ENCODE peak calls at places on chromosomes 2 and 18, in nine cellular contexts. One of them, this sample, is unnamed.

GRCh38 chr2:53633441-53633840 is 134.2 kb upstream of the CHAC2 start:
- DNase-seq in fibroblast of lung: no peak
- DNase-seq in GM23248: peak; percentile 10
- DNase-seq in H1: no peak
- DNase-seq in K562: no peak
- DNase-seq in DND-41: no peak
- DNase-seq in mammary epithelial cell: peak; percentile 45
- DNase-seq in HCT116: no peak
- DNase-seq in PC-9: peak; percentile 39
- DNase-seq in this sample: peak; percentile 20

GRCh38 chr2:31060397-31060796 is 77.8 kb downstream of the GALNT14 start:
- DNase-seq in fibroblast of lung: no peak
- DNase-seq in GM23248: no peak
- DNase-seq in H1: no peak
- DNase-seq in K562: no peak
- DNase-seq in DND-41: no peak
- DNase-seq in mammary epithelial cell: no peak
- DNase-seq in HCT116: no peak
- DNase-seq in PC-9: peak; percentile 28
- DNase-seq in this sample: no peak

GRCh38 chr18:50745946-50746345 is 73.9 kb downstream of the MRO start:
- DNase-seq in fibroblast of lung: no peak
- DNase-seq in GM23248: no peak
- DNase-seq in H1: no peak
- DNase-seq in K562: no peak
- DNase-seq in DND-41: no peak
- DNase-seq in mammary epithelial cell: no peak
- DNase-seq in HCT116: no peak
- DNase-seq in PC-9: no peak
- DNase-seq in this sample: no peak

GRCh38 chr2:176500921-176501320 is 231.7 kb downstream of the MTX2 start:
- DNase-seq in fibroblast of lung: peak; percentile 18
- DNase-seq in GM23248: peak; percentile 90
- DNase-seq in H1: no peak
- DNase-seq in K562: no peak
- DNase-seq in DND-41: no peak
- DNase-seq in mammary epithelial cell: no peak
- DNase-seq in HCT116: no peak
- DNase-seq in PC-9: no peak
- DNase-seq in this sample: no peak

GRCh38 chr18:3248062-3248669 is 565 bp downstream of the MYL12A start:
- DNase-seq in fibroblast of lung: peak; percentile 77
- DNase-seq in GM23248: peak; percentile 72
- DNase-seq in H1: no peak
- DNase-seq in K562: no peak
- DNase-seq in DND-41: peak; percentile 58
- DNase-seq in mammary epithelial cell: no peak
- DNase-seq in HCT116: no peak
- DNase-seq in PC-9: no peak
- DNase-seq in this sample: peak; percentile 72

GRCh38 chr2:200471324-200471848 is 38.5 kb downstream of the KCTD18 start:
- DNase-seq in fibroblast of lung: peak; percentile 42
- DNase-seq in GM23248: peak; percentile 39
- DNase-seq in H1: no peak
- DNase-seq in K562: peak; percentile 39
- DNase-seq in DND-41: no peak
- DNase-seq in mammary epithelial cell: peak; percentile 11
- DNase-seq in HCT116: peak; percentile 6
- DNase-seq in PC-9: no peak
- DNase-seq in this sample: peak; percentile 51

GRCh38 chr18:31630549-31630948 is 38.9 kb downstream of the TTR start:
- DNase-seq in fibroblast of lung: no peak
- DNase-seq in GM23248: no peak
- DNase-seq in H1: no peak
- DNase-seq in K562: no peak
- DNase-seq in DND-41: no peak
- DNase-seq in mammary epithelial cell: no peak
- DNase-seq in HCT116: no peak
- DNase-seq in PC-9: no peak
- DNase-seq in this sample: no peak

GRCh38 chr2:224915126-224915525 is 127.1 kb downstream of the DOCK10 start:
- DNase-seq in fibroblast of lung: no peak
- DNase-seq in GM23248: no peak
- DNase-seq in H1: no peak
- DNase-seq in K562: no peak
- DNase-seq in DND-41: no peak
- DNase-seq in mammary epithelial cell: no peak
- DNase-seq in HCT116: no peak
- DNase-seq in PC-9: no peak
- DNase-seq in this sample: no peak

GRCh38 chr2:237062585-237062984 is 23.1 kb upstream of the COPS8 start:
- DNase-seq in fibroblast of lung: no peak
- DNase-seq in GM23248: peak; percentile 25
- DNase-seq in H1: no peak
- DNase-seq in K562: no peak
- DNase-seq in DND-41: no peak
- DNase-seq in mammary epithelial cell: no peak
- DNase-seq in HCT116: no peak
- DNase-seq in PC-9: no peak
- DNase-seq in this sample: no peak

GRCh38 chr2:71938108-71938507 is 209.6 kb downstream of the CYP26B1 start:
- DNase-seq in fibroblast of lung: no peak
- DNase-seq in GM23248: no peak
- DNase-seq in H1: peak; percentile 14
- DNase-seq in K562: peak; percentile 1
- DNase-seq in DND-41: no peak
- DNase-seq in mammary epithelial cell: no peak
- DNase-seq in HCT116: no peak
- DNase-seq in PC-9: no peak
- DNase-seq in this sample: no peak

GRCh38 chr18:57128229-57128911 is 18.5 kb upstream of the BOD1L2 start:
- DNase-seq in fibroblast of lung: no peak
- DNase-seq in GM23248: no peak
- DNase-seq in H1: no peak
- DNase-seq in K562: no peak
- DNase-seq in DND-41: no peak
- DNase-seq in mammary epithelial cell: no peak
- DNase-seq in HCT116: no peak
- DNase-seq in PC-9: no peak
- DNase-seq in this sample: no peak

GRCh38 chr2:139175510-139175909 is 395.3 kb upstream of the NXPH2 start:
- DNase-seq in fibroblast of lung: no peak
- DNase-seq in GM23248: no peak
- DNase-seq in H1: no peak
- DNase-seq in K562: no peak
- DNase-seq in DND-41: no peak
- DNase-seq in mammary epithelial cell: no peak
- DNase-seq in HCT116: no peak
- DNase-seq in PC-9: no peak
- DNase-seq in this sample: peak; percentile 42

GRCh38 chr2:202687276-202687675 is 52.5 kb downstream of the FAM117B start:
- DNase-seq in fibroblast of lung: no peak
- DNase-seq in GM23248: no peak
- DNase-seq in H1: no peak
- DNase-seq in K562: no peak
- DNase-seq in DND-41: no peak
- DNase-seq in mammary epithelial cell: no peak
- DNase-seq in HCT116: no peak
- DNase-seq in PC-9: no peak
- DNase-seq in this sample: no peak

GRCh38 chr2:71672011-71672639 is 218.8 kb downstream of the DYSF start:
- DNase-seq in fibroblast of lung: no peak
- DNase-seq in GM23248: no peak
- DNase-seq in H1: peak; percentile 60
- DNase-seq in K562: no peak
- DNase-seq in DND-41: no peak
- DNase-seq in mammary epithelial cell: no peak
- DNase-seq in HCT116: no peak
- DNase-seq in PC-9: no peak
- DNase-seq in this sample: no peak

GRCh38 chr2:230828272-230828961 is 36.3 kb upstream of the ITM2C start:
- DNase-seq in fibroblast of lung: no peak
- DNase-seq in GM23248: peak; percentile 18
- DNase-seq in H1: no peak
- DNase-seq in K562: no peak
- DNase-seq in DND-41: no peak
- DNase-seq in mammary epithelial cell: no peak
- DNase-seq in HCT116: no peak
- DNase-seq in PC-9: no peak
- DNase-seq in this sample: no peak

GRCh38 chr2:19872302-19872701 is 29.5 kb downstream of the TTC32 start:
- DNase-seq in fibroblast of lung: no peak
- DNase-seq in GM23248: no peak
- DNase-seq in H1: no peak
- DNase-seq in K562: no peak
- DNase-seq in DND-41: no peak
- DNase-seq in mammary epithelial cell: no peak
- DNase-seq in HCT116: no peak
- DNase-seq in PC-9: no peak
- DNase-seq in this sample: no peak

DNA sequence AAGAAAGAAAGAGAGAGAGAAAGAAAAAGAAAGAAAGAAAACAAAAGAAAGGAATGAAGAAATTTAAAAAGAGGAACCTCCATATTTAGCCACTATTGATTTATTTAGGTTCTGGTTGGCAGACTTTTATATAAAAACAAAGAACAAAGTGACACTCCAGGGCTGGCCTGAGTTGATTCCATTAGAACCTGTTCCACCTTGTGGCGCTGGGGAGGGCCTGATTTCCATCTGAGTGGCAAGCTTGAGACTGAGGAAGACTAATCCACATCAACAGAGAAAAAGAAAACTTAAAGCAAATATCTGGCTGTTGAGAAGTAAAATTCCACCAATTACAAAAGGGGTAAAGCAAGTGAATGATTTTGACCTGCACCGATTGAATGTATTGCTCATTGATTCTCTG is 345.3 kb downstream of the EN1 start:
- DNase-seq in fibroblast of lung: no peak
- DNase-seq in GM23248: no peak
- DNase-seq in H1: no peak
- DNase-seq in K562: no peak
- DNase-seq in DND-41: no peak
- DNase-seq in mammary epithelial cell: no peak
- DNase-seq in HCT116: no peak
- DNase-seq in PC-9: no peak
- DNase-seq in this sample: no peak
- TF ChIP-seq EZH2 in fibroblast of lung: no peak
- TF ChIP-seq EZH2 in GM23248: no peak
- TF ChIP-seq EZH2 in H1: no peak
- TF ChIP-seq EZH2 in K562: no peak
- TF ChIP-seq EZH2 in DND-41: no peak
- TF ChIP-seq EZH2 in mammary epithelial cell: no peak
- TF ChIP-seq EZH2 in HCT116: no peak
- TF ChIP-seq EZH2 in PC-9: no peak
- TF ChIP-seq EZH2 in this sample: no peak

GRCh38 chr2:219293736-219294201 is 14.6 kb downstream of the DNAJB2 start:
- DNase-seq in fibroblast of lung: no peak
- DNase-seq in GM23248: no peak
- DNase-seq in H1: no peak
- DNase-seq in K562: no peak
- DNase-seq in DND-41: peak; percentile 2
- DNase-seq in mammary epithelial cell: no peak
- DNase-seq in HCT116: no peak
- DNase-seq in PC-9: no peak
- DNase-seq in this sample: no peak

GRCh38 chr2:219291910-219292490 is 12.8 kb downstream of the DNAJB2 start:
- DNase-seq in fibroblast of lung: no peak
- DNase-seq in GM23248: no peak
- DNase-seq in H1: no peak
- DNase-seq in K562: no peak
- DNase-seq in DND-41: no peak
- DNase-seq in mammary epithelial cell: no peak
- DNase-seq in HCT116: no peak
- DNase-seq in PC-9: no peak
- DNase-seq in this sample: no peak

GRCh38 chr2:219291394-219291793 is 12.2 kb downstream of the DNAJB2 start:
- DNase-seq in fibroblast of lung: no peak
- DNase-seq in GM23248: no peak
- DNase-seq in H1: no peak
- DNase-seq in K562: no peak
- DNase-seq in DND-41: no peak
- DNase-seq in mammary epithelial cell: no peak
- DNase-seq in HCT116: no peak
- DNase-seq in PC-9: no peak
- DNase-seq in this sample: no peak

GRCh38 chr2:219294356-219295351 is 14.5 kb downstream of the PTPRN start:
- DNase-seq in fibroblast of lung: peak; percentile 77
- DNase-seq in GM23248: peak; percentile 87
- DNase-seq in H1: peak; percentile 96
- DNase-seq in K562: peak; percentile 93
- DNase-seq in DND-41: peak; percentile 82
- DNase-seq in mammary epithelial cell: peak; percentile 70
- DNase-seq in HCT116: peak; percentile 78
- DNase-seq in PC-9: peak; percentile 65
- DNase-seq in this sample: peak; percentile 84

DNA sequence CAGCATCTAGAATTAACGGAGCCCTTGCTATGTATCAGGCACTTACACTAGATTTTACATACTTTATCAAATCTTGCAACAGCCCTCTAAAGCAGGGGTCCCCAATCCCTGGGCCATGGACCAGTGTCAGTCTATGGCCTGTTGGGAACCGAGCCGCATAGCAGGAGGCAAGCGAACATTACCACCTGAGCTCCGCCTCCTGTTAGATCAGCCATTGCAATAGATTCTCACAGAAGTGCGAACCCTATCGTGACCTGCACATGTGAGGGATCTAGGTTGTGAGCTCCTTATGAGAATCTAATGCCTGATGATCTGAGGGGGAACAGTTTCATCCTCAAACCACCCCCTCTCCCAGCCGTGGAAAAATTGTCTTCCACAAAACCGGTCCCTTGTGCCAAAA is 13.4 kb downstream of the DNAJB2 start:
- DNase-seq in fibroblast of lung: no peak
- DNase-seq in GM23248: no peak
- DNase-seq in H1: no peak
- DNase-seq in K562: no peak
- DNase-seq in DND-41: peak; percentile 0
- DNase-seq in mammary epithelial cell: no peak
- DNase-seq in HCT116: no peak
- DNase-seq in PC-9: no peak
- DNase-seq in this sample: no peak
- H3K27ac ChIP-seq in fibroblast of lung: no peak overlapping the region
- H3K27ac ChIP-seq in GM23248: no peak overlapping the region
- H3K27ac ChIP-seq in H1: no peak overlapping the region
- H3K27ac ChIP-seq in K562: no peak overlapping the region
- H3K27ac ChIP-seq in DND-41: no peak overlapping the region
- H3K27ac ChIP-seq in mammary epithelial cell: no peak overlapping the region
- H3K27ac ChIP-seq in HCT116: no peak overlapping the region
- H3K27ac ChIP-seq in PC-9: no peak overlapping the region
- H3K27ac ChIP-seq in this sample: no peak overlapping the region

GRCh38 chr2:123636232-123636631 is 388.9 kb upstream of the CNTNAP5 start:
- DNase-seq in fibroblast of lung: no peak
- DNase-seq in GM23248: no peak
- DNase-seq in H1: no peak
- DNase-seq in K562: no peak
- DNase-seq in DND-41: no peak
- DNase-seq in mammary epithelial cell: no peak
- DNase-seq in HCT116: no peak
- DNase-seq in PC-9: no peak
- DNase-seq in this sample: no peak
- H3K9me3 ChIP-seq in fibroblast of lung: no peaks in the 10 kb centered on the region
- H3K9me3 ChIP-seq in GM23248: no peaks in the 10 kb centered on the region
- H3K9me3 ChIP-seq in H1: no peaks in the 10 kb centered on the region
- H3K9me3 ChIP-seq in K562: no peaks in the 10 kb centered on the region
- H3K9me3 ChIP-seq in DND-41: no peaks in the 10 kb centered on the region
- H3K9me3 ChIP-seq in mammary epithelial cell: peaks cover 5% of the 10 kb centered on the region
- H3K9me3 ChIP-seq in HCT116: peaks cover 15% of the 10 kb centered on the region
- H3K9me3 ChIP-seq in PC-9: no peaks in the 10 kb centered on the region
- H3K9me3 ChIP-seq in this sample: no peaks in the 10 kb centered on the region

GRCh38 chr2:113275556-113276215 is 3.0 kb downstream of the PAX8 start:
- DNase-seq in fibroblast of lung: no peak
- DNase-seq in GM23248: no peak
- DNase-seq in H1: peak; percentile 53
- DNase-seq in K562: no peak
- DNase-seq in DND-41: no peak
- DNase-seq in mammary epithelial cell: no peak
- DNase-seq in HCT116: no peak
- DNase-seq in PC-9: no peak
- DNase-seq in this sample: no peak
- TF ChIP-seq EZH2 in fibroblast of lung: no peak
- TF ChIP-seq EZH2 in GM23248: no peak
- TF ChIP-seq EZH2 in H1: peak; percentile 99
- TF ChIP-seq EZH2 in K562: no peak
- TF ChIP-seq EZH2 in DND-41: no peak
- TF ChIP-seq EZH2 in mammary epithelial cell: no peak
- TF ChIP-seq EZH2 in HCT116: no peak
- TF ChIP-seq EZH2 in PC-9: no peak
- TF ChIP-seq EZH2 in this sample: no peak